ENCODE peak calls at places on chromosomes 7 and 10, in five cellular contexts. C, R, D, K and Y are unnamed samples.

GRCh38 chr10:784377-784758 is 94.9 kb upstream of the DIP2C start:
- DNase-seq in C (peak; percentile 43), R (no peak), D (no peak), K (peak; percentile 85), Y (no peak)

GRCh38 chr10:11218395-11218794 is 200.7 kb downstream of the CELF2 start:
- DNase-seq in C (no peak), R (no peak), D (no peak), K (no peak), Y (no peak)

GRCh38 chr10:71254834-71255539 is 42.6 kb downstream of the UNC5B start:
- DNase-seq in C (no peak), R (no peak), D (no peak), K (no peak), Y (no peak)

GRCh38 chr10:88877298-88877697 is 2.7 kb upstream of the STAMBPL1 start:
- DNase-seq in C (no peak), R (no peak), D (no peak), K (no peak), Y (no peak)

GRCh38 chr7:23396222-23396621 is 74.1 kb downstream of the IGF2BP3 start:
- DNase-seq in C (no peak), R (no peak), D (no peak), K (no peak), Y (no peak)

GRCh38 chr7:75966209-75966961 is 28.0 kb downstream of the TMEM120A start:
- DNase-seq in C (no peak), R (peak; percentile 94), D (no peak), K (no peak), Y (peak; percentile 75)

GRCh38 chr10:69692891-69693290 is 62.8 kb downstream of the FAM241B start:
- DNase-seq in C (no peak), R (no peak), D (no peak), K (no peak), Y (no peak)

GRCh38 chr7:123184271-123184670 is 15.5 kb downstream of the SLC13A1 start:
- DNase-seq in C (no peak), R (no peak), D (no peak), K (no peak), Y (no peak)

GRCh38 chr7:86664486-86664885 is 20.8 kb downstream of the GRM3 start:
- DNase-seq in C (no peak), R (no peak), D (no peak), K (no peak), Y (no peak)

GRCh38 chr7:32477649-32477980 is 12.6 kb downstream of the LSM5 start:
- DNase-seq in C (no peak), R (no peak), D (no peak), K (peak; percentile 32), Y (no peak)

GRCh38 chr10:52011113-52011512 is 303.0 kb upstream of the DKK1 start:
- DNase-seq in C (no peak), R (no peak), D (no peak), K (no peak), Y (no peak)

GRCh38 chr7:74059681-74060588 is 23.7 kb upstream of the LIMK1 start:
- DNase-seq in C (peak; percentile 81), R (peak; percentile 82), D (no peak), K (no peak), Y (no peak)

GRCh38 chr7:21318190-21318915 is 109.5 kb upstream of the SP4 start:
- DNase-seq in C (no peak), R (no peak), D (no peak), K (no peak), Y (no peak)

GRCh38 chr7:37921340-37921805 is 933 bp downstream of the EPDR1 start:
- DNase-seq in C (peak; percentile 57), R (peak; percentile 67), D (no peak), K (peak; percentile 83), Y (peak; percentile 46)

GRCh38 chr10:133454204-133454893 is 604 bp downstream of the SCART1 start:
- DNase-seq in C (no peak), R (peak; percentile 63), D (no peak), K (no peak), Y (no peak)

GRCh38 chr10:130040817-130041330 is 69.8 kb downstream of the C10orf143 start:
- DNase-seq in C (no peak), R (peak; percentile 46), D (no peak), K (peak; percentile 27), Y (no peak)

GRCh38 chr7:156984209-156984891 is 26.1 kb downstream of the MNX1 start:
- DNase-seq in C (no peak), R (peak; percentile 62), D (no peak), K (no peak), Y (no peak)

GRCh38 chr7:99938296-99938695 is 8.9 kb upstream of the GJC3 start:
- DNase-seq in C (no peak), R (no peak), D (no peak), K (no peak), Y (no peak)

GRCh38 chr7:128362670-128363069 is 1.2 kb upstream of the PRRT4 start:
- DNase-seq in C (no peak), R (no peak), D (no peak), K (no peak), Y (no peak)
- H3K27me3 ChIP-seq in C (peaks cover 50% of the 10 kb centered on the region), R (peaks cover 60% of the 10 kb centered on the region), D (peaks cover 26% of the 10 kb centered on the region), K (peaks cover 98% of the 10 kb centered on the region), Y (no peaks in the 10 kb centered on the region)

GRCh38 chr7:129786179-129786514 is 166.6 kb downstream of the UBE2H start:
- DNase-seq in C (no peak), R (no peak), D (no peak), K (peak; percentile 66), Y (no peak)

GRCh38 chr7:129789652-129790051 is 163.1 kb downstream of the UBE2H start:
- DNase-seq in C (no peak), R (no peak), D (no peak), K (no peak), Y (no peak)

GRCh38 chr7:129786825-129787563 is 165.8 kb downstream of the UBE2H start:
- DNase-seq in C (no peak), R (no peak), D (no peak), K (peak; percentile 73), Y (no peak)

GRCh38 chr7:129790136-129790535 is 162.6 kb downstream of the UBE2H start:
- DNase-seq in C (no peak), R (no peak), D (no peak), K (no peak), Y (no peak)

GRCh38 chr7:129788993-129789392 is 163.8 kb downstream of the UBE2H start:
- DNase-seq in C (no peak), R (no peak), D (no peak), K (no peak), Y (no peak)
- H3K27me3 ChIP-seq in C (peaks cover 44% of the 10 kb centered on the region), R (peaks cover 65% of the 10 kb centered on the region), D (peaks cover 18% of the 10 kb centered on the region), K (peaks cover 81% of the 10 kb centered on the region), Y (no peaks in the 10 kb centered on the region)

DNA sequence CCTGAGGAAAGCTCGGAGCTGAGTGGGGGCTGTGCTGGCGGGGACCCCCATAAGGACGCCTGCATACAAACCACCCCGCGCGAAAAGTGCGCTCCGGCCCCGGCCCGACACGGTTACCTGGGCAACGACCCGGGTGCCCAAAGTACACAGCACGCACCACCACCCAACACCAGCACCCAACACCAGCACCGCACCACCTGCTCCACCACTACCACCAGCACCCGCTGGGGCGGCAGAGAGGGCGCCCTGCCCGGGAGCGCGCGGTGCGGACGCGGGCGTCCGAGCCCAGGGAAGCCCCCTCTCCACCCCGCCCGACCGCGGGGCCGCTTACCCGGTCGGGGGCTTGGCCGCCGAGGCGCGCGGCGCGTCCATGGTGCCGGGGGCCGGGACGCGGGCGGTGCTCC is 345 bp downstream of the COBL start:
- DNase-seq in C (peak; percentile 71), R (no peak), D (no peak), K (peak; percentile 83), Y (peak; percentile 53)
- H3K27me3 ChIP-seq in C (peaks cover 29% of the 10 kb centered on the region), R (peaks cover 34% of the 10 kb centered on the region), D (no peaks in the 10 kb centered on the region), K (peaks cover 31% of the 10 kb centered on the region), Y (no peaks in the 10 kb centered on the region)

GRCh38 chr10:100646033-100646432 is 99.3 kb upstream of the PAX2 start:
- DNase-seq in C (no peak), R (no peak), D (no peak), K (no peak), Y (no peak)
- H3K27me3 ChIP-seq in C (peaks cover 50% of the 10 kb centered on the region), R (peaks cover 65% of the 10 kb centered on the region), D (peaks cover 11% of the 10 kb centered on the region), K (peaks cover 50% of the 10 kb centered on the region), Y (peaks cover 16% of the 10 kb centered on the region)

DNA sequence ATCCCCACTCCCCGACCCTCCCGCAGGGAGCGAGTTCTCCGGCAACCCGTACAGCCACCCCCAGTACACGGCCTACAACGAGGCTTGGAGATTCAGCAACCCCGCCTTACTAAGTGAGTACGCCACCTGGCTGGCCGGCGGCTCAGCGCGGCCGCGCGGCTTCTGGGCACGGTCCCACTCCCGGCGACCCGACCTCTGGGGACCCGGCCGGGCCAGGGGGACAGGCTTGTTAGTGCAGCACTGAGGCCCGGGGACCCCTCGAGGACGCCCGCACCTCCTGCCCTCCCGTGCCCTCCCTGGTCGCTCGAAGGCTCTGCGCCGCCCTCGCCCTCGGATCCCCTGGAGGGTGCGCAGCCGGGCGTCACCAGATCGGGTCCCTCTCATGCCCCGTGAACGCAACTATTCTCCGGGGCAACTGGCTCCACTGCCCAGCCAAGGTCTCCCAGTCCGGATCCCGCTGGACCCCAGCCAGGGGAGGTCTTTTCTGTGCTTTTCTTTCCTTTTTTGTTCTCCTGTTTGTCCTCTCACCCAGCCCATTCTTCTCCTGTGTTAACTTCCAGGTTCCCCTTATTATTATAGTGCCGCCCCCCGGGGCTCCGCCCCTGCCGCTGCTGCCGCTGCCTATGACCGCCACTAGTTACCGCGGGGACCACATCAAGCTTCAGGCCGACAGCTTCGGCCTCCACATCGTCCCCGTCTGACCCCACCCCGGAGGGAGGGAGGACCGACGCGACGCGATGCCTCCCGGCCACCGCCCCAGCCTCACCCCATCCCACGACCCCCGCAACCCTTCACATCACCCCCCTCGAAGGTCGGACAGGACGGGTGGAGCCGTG is 81.8 kb downstream of the PAX2 start:
- DNase-seq in C (no peak), R (no peak), D (no peak), K (peak; percentile 84), Y (no peak)
- H3K27me3 ChIP-seq in C (peaks cover 91% of the 10 kb centered on the region), R (peaks cover 95% of the 10 kb centered on the region), D (peaks cover 55% of the 10 kb centered on the region), K (peaks cover 100% of the 10 kb centered on the region), Y (peaks cover 43% of the 10 kb centered on the region)

GRCh38 chr10:99528256-99528866 is 4.4 kb upstream of the NKX2-3 start:
- DNase-seq in C (no peak), R (no peak), D (no peak), K (no peak), Y (no peak)
- H3K27me3 ChIP-seq in C (peaks cover 100% of the 10 kb centered on the region), R (peaks cover 99% of the 10 kb centered on the region), D (peaks cover 47% of the 10 kb centered on the region), K (peaks cover 100% of the 10 kb centered on the region), Y (no peaks in the 10 kb centered on the region)

GRCh38 chr7:41566581-41566980 is 136.3 kb downstream of the INHBA start:
- DNase-seq in C (no peak), R (no peak), D (no peak), K (no peak), Y (no peak)
- H3K27me3 ChIP-seq in C (no peaks in the 10 kb centered on the region), R (no peaks in the 10 kb centered on the region), D (no peaks in the 10 kb centered on the region), K (no peaks in the 10 kb centered on the region), Y (no peaks in the 10 kb centered on the region)

GRCh38 chr10:78181381-78182055 is 147.9 kb downstream of the RPS24 start:
- DNase-seq in C (no peak), R (no peak), D (no peak), K (no peak), Y (no peak)

GRCh38 chr10:78178940-78179339 is 145.3 kb downstream of the RPS24 start:
- DNase-seq in C (peak; percentile 73), R (no peak), D (no peak), K (peak; percentile 81), Y (no peak)

GRCh38 chr10:78178397-78178796 is 144.7 kb downstream of the RPS24 start:
- DNase-seq in C (no peak), R (no peak), D (no peak), K (no peak), Y (no peak)

GRCh38 chr10:78179886-78180285 is 146.2 kb downstream of the RPS24 start:
- DNase-seq in C (no peak), R (no peak), D (no peak), K (no peak), Y (no peak)

GRCh38 chr10:78180306-78180705 is 146.6 kb downstream of the RPS24 start:
- DNase-seq in C (no peak), R (no peak), D (no peak), K (no peak), Y (no peak)
- H3K27me3 ChIP-seq in C (no peaks in the 10 kb centered on the region), R (peaks cover 29% of the 10 kb centered on the region), D (no peaks in the 10 kb centered on the region), K (no peaks in the 10 kb centered on the region), Y (peaks cover 7% of the 10 kb centered on the region)